ENCODE peak calls at places on chromosomes 16 and 17, in six cellular contexts. I, B, G, P, Z and C are unnamed samples.

GRCh38 chr17:36813957-36814356 is 123.3 kb upstream of the LHX1 start:
- DNase-seq in P (no peak), G (no peak), B (no peak), Z (no peak), I (no peak), C (no peak)

GRCh38 chr17:30235386-30236296 is at the start of gene SLC6A4:
- DNase-seq in B (peak; percentile 67), I (no peak), G (no peak), Z (no peak), P (peak; percentile 58), C (no peak)

GRCh38 chr17:77459018-77459755 is 318.4 kb downstream of the SEC14L1 start:
- DNase-seq in P (no peak), G (no peak), Z (no peak), B (no peak), I (no peak), C (no peak)

GRCh38 chr16:82735696-82736095 is 108.9 kb downstream of the CDH13 start:
- DNase-seq in P (no peak), G (no peak), Z (no peak), B (no peak), I (no peak), C (no peak)

GRCh38 chr16:85955566-85955965 is 56.6 kb downstream of the IRF8 start:
- DNase-seq in B (no peak), P (no peak), G (no peak), Z (no peak), I (no peak), C (no peak)

GRCh38 chr17:66541461-66542182 is 239.2 kb downstream of the PRKCA start:
- DNase-seq in I (no peak), B (no peak), G (peak; percentile 9), Z (no peak), P (no peak), C (no peak)

GRCh38 chr17:75365009-75365930 is 40.2 kb downstream of the GRB2 start:
- DNase-seq in Z (no peak), G (peak; percentile 26), B (no peak), P (no peak), I (no peak), C (no peak)

GRCh38 chr17:10115536-10115932 is 82.9 kb downstream of the GAS7 start:
- DNase-seq in B (no peak), G (no peak), P (no peak), Z (no peak), I (no peak), C (no peak)

GRCh38 chr16:48542020-48542473 is 67.9 kb downstream of the N4BP1 start:
- DNase-seq in G (peak; percentile 15), Z (peak; percentile 49), I (peak; percentile 35), B (no peak), P (peak; percentile 67), C (no peak)

GRCh38 chr16:16996830-16997229 is 473.9 kb downstream of the XYLT1 start:
- DNase-seq in Z (no peak), B (no peak), P (no peak), I (no peak), G (no peak), C (no peak)

GRCh38 chr17:4945176-4945943 is 3.0 kb downstream of the PFN1 start:
- DNase-seq in I (peak; percentile 49), Z (peak; percentile 77), G (no peak), P (peak; percentile 92), B (peak; percentile 58), C (peak; percentile 62)

GRCh38 chr16:79811541-79811940 is 211.0 kb upstream of the MAF start:
- DNase-seq in B (no peak), P (no peak), Z (no peak), I (no peak), G (no peak), C (no peak)

GRCh38 chr16:89044394-89045180 is 49.1 kb upstream of the ACSF3 start:
- DNase-seq in P (no peak), I (no peak), Z (no peak), G (no peak), B (no peak), C (no peak)

GRCh38 chr16:12459401-12459791 is 344.3 kb downstream of the CPPED1 start:
- DNase-seq in P (no peak), I (peak; percentile 29), B (no peak), Z (no peak), G (no peak), C (no peak)

GRCh38 chr16:4365014-4365406 is 6.6 kb upstream of the VASN start:
- DNase-seq in B (no peak), Z (no peak), P (no peak), G (no peak), I (no peak), C (no peak)

GRCh38 chr17:80664217-80664780 is 119.7 kb downstream of the RPTOR start:
- DNase-seq in G (no peak), P (no peak), B (no peak), Z (no peak), I (no peak), C (no peak)

GRCh38 chr17:67441052-67441738 is 64.1 kb downstream of the PITPNC1 start:
- DNase-seq in P (peak; percentile 51), B (no peak), Z (peak; percentile 64), I (no peak), G (no peak), C (peak; percentile 75)

GRCh38 chr16:85124636-85125346 is 12.5 kb upstream of the CIBAR2 start:
- DNase-seq in G (no peak), I (no peak), B (no peak), P (no peak), Z (no peak), C (no peak)

GRCh38 chr17:44967026-44967906 is 837 bp downstream of the C1QL1 start:
- DNase-seq in P (no peak), G (no peak), B (no peak), I (no peak), Z (no peak), C (no peak)

GRCh38 chr17:69452664-69453260 is 38.3 kb downstream of the MAP2K6 start:
- DNase-seq in G (no peak), I (no peak), Z (no peak), P (no peak), B (no peak), C (no peak)

GRCh38 chr17:71461504-71462197 is 659.2 kb upstream of the SOX9 start:
- DNase-seq in B (no peak), P (no peak), I (no peak), Z (no peak), G (peak; percentile 87), C (no peak)

GRCh38 chr16:15958703-15959348 is 9.4 kb downstream of the ABCC1 start:
- DNase-seq in Z (no peak), I (no peak), G (no peak), B (no peak), P (no peak), C (no peak)

GRCh38 chr17:47634870-47635269 is 14.8 kb upstream of the KPNB1 start:
- DNase-seq in Z (no peak), G (no peak), B (no peak), I (no peak), P (no peak), C (no peak)

GRCh38 chr17:15406081-15406480 is 61.3 kb downstream of the CDRT4 start:
- DNase-seq in G (no peak), Z (peak; percentile 41), I (no peak), B (no peak), P (no peak), C (no peak)

GRCh38 chr16:89422527-89422904 is 67.8 kb downstream of the ANKRD11 start:
- DNase-seq in G (no peak), P (peak; percentile 61), I (no peak), Z (peak; percentile 75), B (no peak), C (no peak)

GRCh38 chr17:48825446-48826381 is 5.1 kb upstream of the CALCOCO2 start:
- DNase-seq in G (no peak), Z (no peak), P (no peak), I (no peak), B (peak; percentile 70), C (no peak)

GRCh38 chr16:12343913-12344312 is 367.4 kb downstream of the SNX29 start:
- DNase-seq in P (no peak), B (no peak), Z (no peak), G (no peak), I (no peak), C (no peak)

GRCh38 chr16:70565053-70565452 is 41.4 kb downstream of the SF3B3 start:
- DNase-seq in Z (no peak), G (no peak), B (no peak), P (no peak), I (no peak), C (no peak)

GRCh38 chr16:2585651-2586081 is 47.8 kb downstream of the PDPK1 start:
- DNase-seq in P (no peak), B (no peak), G (no peak), Z (no peak), I (no peak), C (no peak)